ENCODE peak calls at places on chromosomes 11 and 22, in eight cellular contexts. O is fibroblast of mammary gland; D is pancreas; V is CD4-positive, alpha-beta T cell; W is HFFc6; S is suprapubic skin; E is heart left ventricle; P is coronary artery. M is an unnamed sample.
A peak's percentile ranks its signal among the peaks of the same experiment; 100 is the strongest.

GRCh38 chr11:62073061-62073460 is 50.8 kb upstream of the INCENP start:
- DNase-seq in W (no peak), S (peak; percentile 9), V (no peak), O (no peak), D (no peak), E (no peak), P (no peak), M (no peak)

GRCh38 chr11:64869571-64870175 is 8.7 kb downstream of the EHD1 start:
- DNase-seq in P (no peak), D (no peak), S (no peak), O (no peak), V (no peak), W (no peak), E (no peak), M (no peak)

GRCh38 chr22:32622004-32622761 is 147.6 kb downstream of the FBXO7 start:
- DNase-seq in P (no peak), E (peak; percentile 76), O (peak; percentile 67), S (no peak), V (no peak), D (no peak), W (peak; percentile 59), M (no peak)

GRCh38 chr11:27391336-27392015 is 28.5 kb upstream of the CCDC34 start:
- DNase-seq in W (no peak), V (no peak), E (no peak), S (no peak), P (no peak), O (no peak), D (no peak), M (no peak)

GRCh38 chr22:20102203-20102780 is 13.6 kb upstream of the RANBP1 start:
- DNase-seq in D (no peak), V (no peak), O (no peak), S (no peak), W (no peak), E (no peak), P (no peak), M (no peak)

GRCh38 chr11:134511255-134511654 is 99.2 kb upstream of the B3GAT1 start:
- DNase-seq in S (no peak), P (no peak), D (no peak), W (no peak), O (no peak), V (no peak), E (no peak), M (no peak)

GRCh38 chr11:61832758-61833157 is 4.7 kb downstream of the FADS2 start:
- DNase-seq in D (no peak), P (no peak), S (no peak), E (peak; percentile 36), W (no peak), O (no peak), V (no peak), M (no peak)

GRCh38 chr11:132772712-132773545 is 759.4 kb downstream of the OPCML start:
- DNase-seq in W (no peak), S (no peak), P (no peak), O (no peak), V (no peak), D (no peak), E (no peak), M (no peak)

GRCh38 chr11:113014731-113015455 is 53.7 kb downstream of the NCAM1 start:
- DNase-seq in E (peak; percentile 65), P (no peak), V (no peak), O (no peak), W (no peak), S (no peak), D (no peak), M (peak; percentile 11)

GRCh38 chr11:110463153-110463552 is 33.4 kb downstream of the FDX1 start:
- DNase-seq in D (no peak), W (peak; percentile 11), S (no peak), P (no peak), E (peak; percentile 24), V (no peak), O (peak; percentile 64), M (peak; percentile 45)
- TF ChIP-seq CTCF in D (no peak), W (peak; percentile 76), S (no peak), P (peak; percentile 11), E (peak; percentile 27), V (no peak), O (peak; percentile 57), M (peak; percentile 65)

DNA sequence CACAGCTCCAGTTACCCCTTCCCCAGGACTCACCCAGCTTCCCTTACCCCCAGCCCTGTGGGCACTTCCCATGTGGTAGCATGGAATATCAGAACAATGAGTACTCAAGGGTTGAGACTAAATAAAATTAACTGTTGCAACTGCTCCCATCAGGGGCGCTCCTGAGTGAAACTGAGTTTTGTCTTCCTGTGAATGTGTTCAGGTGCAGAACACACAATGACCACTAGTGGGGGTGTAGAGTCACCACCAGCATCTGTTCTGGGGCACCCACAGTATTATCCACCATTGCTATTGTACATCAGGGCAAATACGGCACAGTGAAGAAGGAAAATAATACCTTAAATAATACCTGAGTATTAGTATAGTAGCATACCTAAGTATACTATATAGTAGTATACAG is 689.7 kb downstream of the TBC1D22A start:
- DNase-seq in W (no peak), O (no peak), P (no peak), E (no peak), D (no peak), S (no peak), V (no peak), M (no peak)
- TF ChIP-seq CTCF in W (peak; percentile 43), O (no peak), P (no peak), E (no peak), D (peak; percentile 13), S (no peak), V (no peak), M (no peak)

GRCh38 chr11:128886401-128887119 is 4.6 kb upstream of the KCNJ5 start:
- DNase-seq in V (no peak), D (no peak), E (no peak), P (no peak), O (no peak), W (no peak), S (no peak), M (peak; percentile 38)
- TF ChIP-seq CTCF in V (no peak), D (no peak), E (no peak), P (no peak), O (no peak), W (peak; percentile 44), S (no peak), M (peak; percentile 59)

DNA sequence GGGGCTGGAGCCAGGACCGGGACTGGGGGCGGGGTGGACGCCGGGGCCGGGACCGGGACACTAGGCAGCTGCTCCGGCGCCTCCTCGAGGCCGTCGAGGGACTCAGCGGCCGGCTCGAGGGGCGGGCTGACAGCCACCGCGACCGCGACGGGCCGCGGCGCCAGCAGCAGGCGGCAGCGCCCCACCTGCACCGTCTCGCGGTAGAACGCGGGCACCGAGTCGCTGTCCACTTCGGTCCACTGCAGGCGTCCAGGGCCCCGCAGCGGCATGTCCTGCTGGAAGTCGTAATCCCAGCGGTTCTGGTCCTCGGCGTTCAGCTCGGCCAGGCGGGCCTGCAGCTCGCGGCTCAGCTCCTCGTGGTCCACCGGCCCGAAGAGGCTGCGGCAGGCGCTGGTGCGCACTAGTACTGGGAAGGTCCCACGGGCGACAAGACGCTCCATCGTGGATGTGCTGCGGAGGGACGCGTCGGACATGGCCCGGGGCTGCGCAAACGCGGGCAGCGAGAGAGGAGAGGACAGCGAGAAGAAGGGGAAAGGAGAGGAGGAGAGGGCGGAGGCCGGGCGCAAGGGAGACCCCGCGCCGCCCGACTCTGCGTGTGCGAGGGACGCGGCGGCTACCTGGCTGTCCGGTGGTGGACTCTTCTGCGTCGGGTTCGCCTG is 429 bp downstream of the CDKN1C start:
- DNase-seq in D (peak; percentile 79), P (no peak), W (no peak), V (no peak), O (peak; percentile 16), S (no peak), E (peak; percentile 70), M (no peak)
- TF ChIP-seq CTCF in D (no peak), P (no peak), W (no peak), V (peak; percentile 22), O (no peak), S (no peak), E (peak; percentile 15), M (peak; percentile 29)

DNA sequence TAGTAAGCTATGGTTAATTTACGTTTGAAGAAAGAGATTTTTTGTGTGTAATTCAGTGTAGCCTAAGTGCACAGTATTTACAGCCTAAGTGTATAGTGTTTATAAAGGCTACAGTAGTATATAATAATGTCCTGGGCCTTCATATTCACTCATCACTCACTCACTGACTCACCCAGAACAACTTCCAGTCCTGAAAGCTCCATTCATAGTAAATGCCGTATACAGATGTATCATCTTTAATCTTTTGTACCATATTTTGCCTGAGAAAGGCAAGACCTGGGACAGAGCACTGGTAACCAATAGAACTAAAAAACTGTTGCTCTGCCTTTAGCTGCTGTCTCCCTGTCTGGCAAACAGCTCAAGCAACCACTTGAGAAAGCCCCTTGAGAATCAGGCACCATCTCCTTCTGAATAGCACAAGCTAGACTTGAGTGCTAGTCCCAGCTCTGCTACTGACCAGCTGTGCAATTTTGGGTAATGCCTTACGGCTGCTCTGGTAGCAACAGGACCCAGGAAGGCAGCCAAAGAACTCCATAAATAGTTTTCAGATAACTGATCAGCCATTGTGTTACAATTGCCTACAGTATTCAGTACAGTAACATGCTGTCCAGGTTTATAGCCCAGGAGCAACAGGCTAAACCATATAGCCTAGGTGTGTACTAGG is 131.3 kb downstream of the KCNC1 start:
- DNase-seq in W (no peak), O (peak; percentile 30), E (no peak), S (no peak), P (no peak), D (no peak), V (no peak), M (peak; percentile 43)
- TF ChIP-seq CTCF in W (no peak), O (no peak), E (no peak), S (no peak), P (no peak), D (no peak), V (no peak), M (no peak)

GRCh38 chr11:119607726-119608125 is 121.3 kb downstream of the NECTIN1 start:
- DNase-seq in D (no peak), S (no peak), E (no peak), O (no peak), V (no peak), W (no peak), P (no peak), M (no peak)

GRCh38 chr11:119608201-119608600 is 120.8 kb downstream of the NECTIN1 start:
- DNase-seq in P (no peak), W (no peak), S (no peak), D (no peak), E (no peak), V (no peak), O (no peak), M (no peak)

GRCh38 chr11:119599864-119600593 is 129.0 kb downstream of the NECTIN1 start:
- DNase-seq in W (no peak), V (no peak), P (no peak), S (no peak), O (peak; percentile 8), E (no peak), D (no peak), M (peak; percentile 89)

GRCh38 chr11:119605137-119605675 is 123.8 kb downstream of the NECTIN1 start:
- DNase-seq in V (no peak), W (no peak), E (no peak), D (no peak), S (no peak), O (no peak), P (no peak), M (no peak)

GRCh38 chr11:119602745-119603373 is 126.1 kb downstream of the NECTIN1 start:
- DNase-seq in S (no peak), P (no peak), E (no peak), O (no peak), W (no peak), V (no peak), D (no peak), M (no peak)
- TF ChIP-seq CTCF in S (no peak), P (no peak), E (no peak), O (no peak), W (peak; percentile 29), V (no peak), D (no peak), M (peak; percentile 9)